ENCODE peak calls at places on chromosomes 1 and 21, in ten cellular contexts. I, J, Y, N, V, R, F, X, Z and C are unnamed samples.

GRCh38 chr1:3409737-3410434 is 44.6 kb upstream of the ARHGEF16 start:
- DNase-seq in I (peak), J (no peak), Y (no peak), N (peak), V (no peak), R (peak), F (no peak), X (no peak), Z (peak), C (no peak)

GRCh38 chr1:83998205-83998598 is 730 bp downstream of the TTLL7 start:
- DNase-seq in I (no peak), J (no peak), Y (no peak), N (no peak), V (no peak), R (no peak), F (no peak), X (no peak), Z (no peak), C (peak)

GRCh38 chr1:39653546-39654031 is 14.1 kb upstream of the HEYL start:
- DNase-seq in I (peak), J (peak), Y (peak), N (peak), V (no peak), R (peak), F (peak), X (peak), Z (peak), C (peak)

GRCh38 chr1:234603221-234604204 is 6.5 kb downstream of the IRF2BP2 start:
- DNase-seq in I (peak), J (no peak), Y (no peak), N (no peak), V (no peak), R (no peak), F (no peak), X (peak), Z (peak), C (no peak)

GRCh38 chr21:33981341-33982101 is 65.9 kb upstream of the ATP5PO start:
- DNase-seq in I (no peak), J (no peak), Y (no peak), N (no peak), V (no peak), R (no peak), F (no peak), X (no peak), Z (no peak), C (peak)

GRCh38 chr1:65979145-65979544 is 186.4 kb downstream of the PDE4B start:
- DNase-seq in I (no peak), J (no peak), Y (no peak), N (no peak), V (no peak), R (no peak), F (no peak), X (no peak), Z (peak), C (no peak)

GRCh38 chr1:246139745-246140182 is 367.3 kb downstream of the SMYD3 start:
- DNase-seq in I (peak), J (no peak), Y (no peak), N (no peak), V (no peak), R (no peak), F (no peak), X (no peak), Z (peak), C (peak)

GRCh38 chr1:8435569-8436071 is 117.7 kb downstream of the SLC45A1 start:
- DNase-seq in I (no peak), J (no peak), Y (no peak), N (no peak), V (no peak), R (no peak), F (no peak), X (no peak), Z (no peak), C (no peak)

GRCh38 chr1:31501505-31501904 is 74.8 kb upstream of the TINAGL1 start:
- DNase-seq in I (no peak), J (no peak), Y (no peak), N (peak), V (no peak), R (no peak), F (no peak), X (no peak), Z (peak), C (no peak)

GRCh38 chr1:203799157-203799556 is 3.7 kb downstream of the ZBED6 start:
- DNase-seq in I (no peak), J (no peak), Y (no peak), N (no peak), V (no peak), R (no peak), F (no peak), X (no peak), Z (peak), C (no peak)

GRCh38 chr1:3668585-3669300 is 16.4 kb downstream of the TP73 start:
- DNase-seq in I (peak), J (no peak), Y (no peak), N (peak), V (peak), R (no peak), F (no peak), X (no peak), Z (no peak), C (peak)

GRCh38 chr1:21292991-21293536 is 2.8 kb upstream of the ECE1 start:
- DNase-seq in I (no peak), J (no peak), Y (peak), N (no peak), V (no peak), R (no peak), F (no peak), X (no peak), Z (no peak), C (no peak)